ENCODE peak calls at places on chromosomes 2 and 18, in five cellular contexts. One of them, this sample, is unnamed.

GRCh38 chr18:36284671-36285295 is 12.7 kb upstream of the FHOD3 start:
- DNase-seq in sigmoid colon: no peak
- DNase-seq in IMR-90: peak; percentile 74
- DNase-seq in endothelial cell of umbilical vein: peak; percentile 71
- DNase-seq in upper lobe of left lung: no peak
- DNase-seq in this sample: peak; percentile 60

GRCh38 chr2:10265328-10266132 is 37.2 kb upstream of the HPCAL1 start:
- DNase-seq in sigmoid colon: peak; percentile 60
- DNase-seq in IMR-90: no peak
- DNase-seq in endothelial cell of umbilical vein: no peak
- DNase-seq in upper lobe of left lung: no peak
- DNase-seq in this sample: peak; percentile 80

GRCh38 chr18:3452750-3453539 is 3.0 kb downstream of the TGIF1 start:
- DNase-seq in sigmoid colon: no peak
- DNase-seq in IMR-90: peak; percentile 41
- DNase-seq in endothelial cell of umbilical vein: peak; percentile 49
- DNase-seq in upper lobe of left lung: no peak
- DNase-seq in this sample: no peak

GRCh38 chr18:25399554-25399953 is 47.6 kb upstream of the ZNF521 start:
- DNase-seq in sigmoid colon: no peak
- DNase-seq in IMR-90: peak; percentile 28
- DNase-seq in endothelial cell of umbilical vein: no peak
- DNase-seq in upper lobe of left lung: no peak
- DNase-seq in this sample: no peak

GRCh38 chr2:13919981-13920382 is 712.5 kb upstream of the LRATD1 start:
- DNase-seq in sigmoid colon: no peak
- DNase-seq in IMR-90: no peak
- DNase-seq in endothelial cell of umbilical vein: no peak
- DNase-seq in upper lobe of left lung: no peak
- DNase-seq in this sample: no peak

GRCh38 chr2:235666240-235666781 is 172.5 kb downstream of the AGAP1 start:
- DNase-seq in sigmoid colon: peak; percentile 61
- DNase-seq in IMR-90: peak; percentile 90
- DNase-seq in endothelial cell of umbilical vein: peak; percentile 74
- DNase-seq in upper lobe of left lung: no peak
- DNase-seq in this sample: no peak

GRCh38 chr2:28649481-28650260 is 102.0 kb upstream of the PPP1CB start:
- DNase-seq in sigmoid colon: peak; percentile 24
- DNase-seq in IMR-90: peak; percentile 58
- DNase-seq in endothelial cell of umbilical vein: peak; percentile 40
- DNase-seq in upper lobe of left lung: no peak
- DNase-seq in this sample: no peak

GRCh38 chr2:95043300-95043786 is 17.8 kb downstream of the MAL start:
- DNase-seq in sigmoid colon: peak; percentile 92
- DNase-seq in IMR-90: peak; percentile 90
- DNase-seq in endothelial cell of umbilical vein: no peak
- DNase-seq in upper lobe of left lung: peak; percentile 76
- DNase-seq in this sample: peak; percentile 51

GRCh38 chr2:8684421-8684884 is 2.6 kb downstream of the ID2 start:
- DNase-seq in sigmoid colon: no peak
- DNase-seq in IMR-90: peak; percentile 47
- DNase-seq in endothelial cell of umbilical vein: peak; percentile 11
- DNase-seq in upper lobe of left lung: no peak
- DNase-seq in this sample: peak; percentile 84

GRCh38 chr2:160615706-160616105 is 122.1 kb upstream of the RBMS1 start:
- DNase-seq in sigmoid colon: no peak
- DNase-seq in IMR-90: no peak
- DNase-seq in endothelial cell of umbilical vein: peak; percentile 40
- DNase-seq in upper lobe of left lung: no peak
- DNase-seq in this sample: no peak

GRCh38 chr2:46229134-46230063 is 67.8 kb upstream of the EPAS1 start:
- DNase-seq in sigmoid colon: no peak
- DNase-seq in IMR-90: peak; percentile 20
- DNase-seq in endothelial cell of umbilical vein: no peak
- DNase-seq in upper lobe of left lung: no peak
- DNase-seq in this sample: no peak

GRCh38 chr2:138034536-138034935 is 70.3 kb downstream of the HNMT start:
- DNase-seq in sigmoid colon: no peak
- DNase-seq in IMR-90: no peak
- DNase-seq in endothelial cell of umbilical vein: no peak
- DNase-seq in upper lobe of left lung: no peak
- DNase-seq in this sample: no peak

GRCh38 chr2:118251427-118251826 is 163.2 kb downstream of the INSIG2 start:
- DNase-seq in sigmoid colon: no peak
- DNase-seq in IMR-90: no peak
- DNase-seq in endothelial cell of umbilical vein: no peak
- DNase-seq in upper lobe of left lung: no peak
- DNase-seq in this sample: no peak

GRCh38 chr2:211205841-211206240 is 649.4 kb downstream of the CPS1 start:
- DNase-seq in sigmoid colon: no peak
- DNase-seq in IMR-90: no peak
- DNase-seq in endothelial cell of umbilical vein: no peak
- DNase-seq in upper lobe of left lung: no peak
- DNase-seq in this sample: no peak

GRCh38 chr2:213834331-213834730 is 550.1 kb downstream of the SPAG16 start:
- DNase-seq in sigmoid colon: no peak
- DNase-seq in IMR-90: peak; percentile 88
- DNase-seq in endothelial cell of umbilical vein: peak; percentile 3
- DNase-seq in upper lobe of left lung: no peak
- DNase-seq in this sample: peak; percentile 16

GRCh38 chr2:72665448-72665847 is 160.4 kb downstream of the EXOC6B start:
- DNase-seq in sigmoid colon: no peak
- DNase-seq in IMR-90: no peak
- DNase-seq in endothelial cell of umbilical vein: no peak
- DNase-seq in upper lobe of left lung: no peak
- DNase-seq in this sample: no peak

GRCh38 chr2:240418311-240418710 is 17.2 kb upstream of the GPC1 start:
- DNase-seq in sigmoid colon: peak; percentile 41
- DNase-seq in IMR-90: no peak
- DNase-seq in endothelial cell of umbilical vein: no peak
- DNase-seq in upper lobe of left lung: peak; percentile 6
- DNase-seq in this sample: peak; percentile 21

GRCh38 chr2:230878599-230878965 is 13.8 kb downstream of the ITM2C start:
- DNase-seq in sigmoid colon: peak; percentile 51
- DNase-seq in IMR-90: no peak
- DNase-seq in endothelial cell of umbilical vein: no peak
- DNase-seq in upper lobe of left lung: no peak
- DNase-seq in this sample: no peak

DNA sequence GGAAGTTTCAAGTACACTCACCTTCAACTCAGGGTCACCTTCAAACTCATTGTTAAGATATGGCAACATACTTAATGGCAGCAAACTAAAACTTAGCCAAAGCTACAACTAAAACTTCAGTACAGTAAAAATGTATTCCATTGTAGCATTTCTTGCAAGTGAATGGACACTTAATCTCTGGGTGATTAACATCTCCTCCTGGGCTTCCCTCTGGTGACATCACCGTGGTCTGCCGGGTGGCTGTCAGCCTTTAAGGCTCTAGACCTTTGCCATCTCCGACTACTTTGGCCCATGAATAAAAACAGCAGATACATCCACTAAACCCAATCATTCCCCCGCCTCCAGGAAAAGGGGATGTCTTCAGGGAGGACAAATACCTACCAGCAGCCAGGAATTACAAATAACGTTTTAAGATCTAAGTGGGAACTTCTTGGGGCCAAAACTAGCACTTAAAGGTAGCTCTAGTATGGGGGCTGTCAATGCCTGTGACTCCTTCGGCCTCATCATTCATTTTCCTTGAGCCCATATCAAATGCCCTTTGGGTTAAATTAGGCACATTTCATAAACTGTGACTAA is 1.2 kb downstream of the TFCP2L1 start:
- DNase-seq in sigmoid colon: no peak
- DNase-seq in IMR-90: no peak
- DNase-seq in endothelial cell of umbilical vein: no peak
- DNase-seq in upper lobe of left lung: no peak
- DNase-seq in this sample: no peak
- H3K4me3 ChIP-seq in sigmoid colon: no peak overlapping the region
- H3K4me3 ChIP-seq in IMR-90: no peak overlapping the region
- H3K4me3 ChIP-seq in endothelial cell of umbilical vein: no peak overlapping the region
- H3K4me3 ChIP-seq in upper lobe of left lung: peak overlapping the region; percentile 56
- H3K4me3 ChIP-seq in this sample: peak overlapping the region; percentile 48

DNA sequence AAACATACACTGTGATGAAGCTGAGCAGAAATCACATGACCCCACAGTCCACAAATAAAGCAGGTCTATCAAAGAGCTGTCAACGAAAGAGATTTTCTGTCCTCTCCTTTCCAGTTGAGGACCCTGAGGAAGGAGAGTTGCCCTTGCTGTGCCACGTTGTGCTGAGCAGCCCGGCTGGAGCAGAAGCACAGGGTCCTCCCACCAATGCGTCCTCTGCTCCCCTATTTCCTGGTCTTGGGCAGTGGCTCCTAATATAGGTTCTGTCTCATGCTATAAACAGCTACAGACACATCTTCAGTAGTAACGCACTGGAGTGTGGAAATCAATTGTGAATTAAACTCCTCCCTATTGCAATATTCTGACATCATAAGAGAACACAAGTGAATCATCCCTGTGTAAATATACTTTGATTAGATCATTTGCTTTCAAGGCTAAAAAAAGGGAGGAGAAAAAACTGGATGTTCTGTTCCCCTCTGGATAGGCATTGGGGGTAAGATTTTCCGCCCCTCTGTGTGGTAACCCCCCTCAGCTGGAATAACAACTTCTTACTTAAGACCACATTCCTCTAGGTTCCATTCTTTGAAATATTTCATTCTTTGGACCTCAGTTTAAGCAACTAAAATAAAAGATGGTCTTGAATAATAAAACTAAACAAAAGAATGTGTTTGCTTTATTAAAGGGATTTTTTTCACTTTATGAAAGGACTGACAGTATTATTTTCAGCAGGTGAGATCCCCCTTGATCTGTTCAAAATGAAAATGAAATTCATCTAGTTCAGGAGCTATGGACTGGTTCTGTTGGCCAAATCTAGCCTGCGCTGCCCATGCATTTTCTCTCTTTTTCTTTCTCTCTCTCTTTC is 8.3 kb upstream of the RHOB start:
- DNase-seq in sigmoid colon: peak; percentile 84
- DNase-seq in IMR-90: peak; percentile 94
- DNase-seq in endothelial cell of umbilical vein: peak; percentile 66
- DNase-seq in upper lobe of left lung: peak; percentile 44
- DNase-seq in this sample: no peak
- TF ChIP-seq POLR2A in sigmoid colon: peak; percentile 47
- TF ChIP-seq POLR2A in IMR-90: no peak
- TF ChIP-seq POLR2A in endothelial cell of umbilical vein: no peak
- TF ChIP-seq POLR2A in upper lobe of left lung: no peak
- TF ChIP-seq POLR2A in this sample: no peak

DNA sequence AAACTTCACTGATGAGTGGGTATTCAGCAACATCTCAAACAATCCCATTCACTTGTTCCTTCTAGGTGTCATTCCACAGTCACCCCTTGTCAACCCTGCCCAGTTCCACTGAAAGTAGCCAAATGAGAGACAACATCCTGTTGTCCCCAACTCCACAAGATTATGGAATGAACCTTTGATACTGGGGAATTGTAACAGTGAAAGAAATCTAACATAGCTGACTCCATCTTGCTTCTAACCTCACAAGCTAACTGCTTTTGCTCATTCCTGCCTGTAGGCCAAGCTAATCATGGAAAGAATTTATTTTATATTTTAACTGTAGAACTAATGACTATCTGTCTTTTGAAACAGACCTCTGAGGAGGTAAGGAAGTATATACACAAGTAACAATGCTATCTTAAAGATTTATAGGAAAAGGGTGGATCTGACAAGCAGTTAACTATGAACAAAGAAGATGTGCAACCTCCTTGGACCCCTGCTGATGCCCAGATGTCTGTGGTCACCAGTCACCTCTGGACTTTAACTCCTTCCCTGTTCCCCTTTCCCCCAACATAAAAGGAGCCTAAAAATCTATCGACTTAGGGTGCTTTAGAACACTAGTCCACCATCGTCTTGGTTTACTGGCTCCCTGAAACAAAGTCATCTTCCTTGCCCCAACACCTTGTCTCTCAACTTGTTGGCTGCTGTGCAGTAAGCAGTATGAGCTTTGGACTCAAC is 6.9 kb upstream of the ANXA4 start:
- DNase-seq in sigmoid colon: no peak
- DNase-seq in IMR-90: no peak
- DNase-seq in endothelial cell of umbilical vein: no peak
- DNase-seq in upper lobe of left lung: no peak
- DNase-seq in this sample: no peak
- TF ChIP-seq CTCF in sigmoid colon: no peak
- TF ChIP-seq CTCF in IMR-90: peak; percentile 7
- TF ChIP-seq CTCF in endothelial cell of umbilical vein: no peak
- TF ChIP-seq CTCF in upper lobe of left lung: no peak
- TF ChIP-seq CTCF in this sample: no peak

DNA sequence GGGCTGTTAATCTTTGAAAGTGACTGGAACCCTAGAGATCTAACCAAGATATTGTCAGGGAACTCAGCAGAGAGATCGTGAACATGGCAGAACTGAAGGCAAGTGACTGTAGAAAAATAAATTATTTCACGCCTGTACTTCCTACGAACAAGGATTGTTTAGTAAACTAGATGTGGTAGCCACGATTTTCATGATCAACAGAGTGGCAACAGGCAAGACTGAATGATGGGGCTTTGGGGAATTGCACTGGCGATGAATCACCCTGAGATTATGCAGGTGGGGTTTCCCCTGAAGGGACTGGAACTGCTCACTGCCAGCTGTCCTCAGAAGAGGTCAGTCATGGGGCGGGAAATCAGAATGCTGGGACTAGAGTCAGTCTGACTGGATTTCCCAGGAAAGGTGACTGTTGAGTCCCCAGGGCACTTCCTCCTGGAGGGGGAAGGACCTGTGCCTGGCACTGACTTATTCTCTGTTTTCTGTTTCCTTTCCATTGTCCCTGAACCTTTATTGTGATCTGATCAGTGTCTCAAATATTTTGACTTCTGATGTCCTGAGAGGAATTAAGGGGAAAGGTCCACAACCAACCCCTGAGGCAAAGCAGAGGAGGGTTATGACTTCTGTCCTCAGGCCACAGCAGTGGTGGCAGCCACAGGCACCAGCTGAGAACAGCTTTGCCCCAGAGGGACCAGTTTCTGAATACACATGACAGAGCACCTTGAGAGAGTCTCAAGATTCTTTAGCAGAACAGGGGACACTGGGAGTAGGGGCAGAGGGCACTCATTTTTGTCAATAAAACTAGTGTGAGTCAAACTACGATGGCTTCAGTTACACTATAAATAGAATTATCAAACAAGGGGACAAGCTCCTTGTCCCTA is 70.0 kb downstream of the NAB1 start:
- DNase-seq in sigmoid colon: no peak
- DNase-seq in IMR-90: peak; percentile 81
- DNase-seq in endothelial cell of umbilical vein: peak; percentile 85
- DNase-seq in upper lobe of left lung: peak; percentile 71
- DNase-seq in this sample: peak; percentile 24
- H3K4me3 ChIP-seq in sigmoid colon: no peak overlapping the region
- H3K4me3 ChIP-seq in IMR-90: no peak overlapping the region
- H3K4me3 ChIP-seq in endothelial cell of umbilical vein: no peak overlapping the region
- H3K4me3 ChIP-seq in upper lobe of left lung: no peak overlapping the region
- H3K4me3 ChIP-seq in this sample: no peak overlapping the region

This sample was measured in lower leg skin.